ENCODE peak calls at places on chromosomes 5 and 9, in five cellular contexts. One of them, this sample, is unnamed.

GRCh38 chr5:177405805-177406204 is 3.6 kb downstream of the F12 start:
- DNase-seq in SK-N-SH: no peak
- DNase-seq in K562: no peak
- DNase-seq in H1: no peak
- DNase-seq in GM12891: no peak
- DNase-seq in this sample: no peak

GRCh38 chr5:68287976-68288755 is 72.6 kb downstream of the PIK3R1 start:
- DNase-seq in H1: peak
- DNase-seq in GM12891: peak
- DNase-seq in SK-N-SH: peak
- DNase-seq in K562: peak
- DNase-seq in this sample: peak

GRCh38 chr9:121902483-121903135 is 190.5 kb downstream of the TTLL11 start:
- DNase-seq in GM12891: no peak
- DNase-seq in H1: no peak
- DNase-seq in SK-N-SH: peak
- DNase-seq in K562: peak
- DNase-seq in this sample: no peak

GRCh38 chr9:78030553-78031270 is 899 bp downstream of the GNAQ start:
- DNase-seq in K562: peak
- DNase-seq in GM12891: no peak
- DNase-seq in H1: peak
- DNase-seq in SK-N-SH: peak
- DNase-seq in this sample: peak

GRCh38 chr5:139177809-139178581 is 20.2 kb downstream of the SIL1 start:
- DNase-seq in GM12891: no peak
- DNase-seq in SK-N-SH: peak
- DNase-seq in K562: no peak
- DNase-seq in H1: no peak
- DNase-seq in this sample: no peak

GRCh38 chr5:74310386-74310785 is 330.1 kb downstream of the ENC1 start:
- DNase-seq in H1: no peak
- DNase-seq in GM12891: no peak
- DNase-seq in SK-N-SH: no peak
- DNase-seq in K562: no peak
- DNase-seq in this sample: no peak

GRCh38 chr9:121836382-121836885 is 185.0 kb downstream of the DAB2IP start:
- DNase-seq in H1: peak
- DNase-seq in SK-N-SH: no peak
- DNase-seq in K562: no peak
- DNase-seq in GM12891: no peak
- DNase-seq in this sample: no peak

GRCh38 chr5:43401827-43402226 is 10.4 kb downstream of the CCL28 start:
- DNase-seq in H1: no peak
- DNase-seq in GM12891: no peak
- DNase-seq in K562: peak
- DNase-seq in SK-N-SH: peak
- DNase-seq in this sample: no peak

GRCh38 chr9:107732781-107733529 is 243.4 kb upstream of the KLF4 start:
- DNase-seq in K562: no peak
- DNase-seq in GM12891: no peak
- DNase-seq in SK-N-SH: no peak
- DNase-seq in H1: no peak
- DNase-seq in this sample: no peak

GRCh38 chr5:100772011-100772410 is 131.1 kb downstream of the ST8SIA4 start:
- DNase-seq in K562: no peak
- DNase-seq in H1: no peak
- DNase-seq in GM12891: no peak
- DNase-seq in SK-N-SH: no peak
- DNase-seq in this sample: no peak

GRCh38 chr9:107039546-107039945 is 176.6 kb downstream of the ZNF462 start:
- DNase-seq in SK-N-SH: no peak
- DNase-seq in K562: no peak
- DNase-seq in H1: no peak
- DNase-seq in GM12891: no peak
- DNase-seq in this sample: no peak

GRCh38 chr5:2442686-2443354 is 308.7 kb downstream of the IRX2 start:
- DNase-seq in K562: no peak
- DNase-seq in GM12891: no peak
- DNase-seq in H1: no peak
- DNase-seq in SK-N-SH: no peak
- DNase-seq in this sample: no peak

GRCh38 chr9:125532812-125533594 is 174.0 kb downstream of the MAPKAP1 start:
- DNase-seq in H1: no peak
- DNase-seq in K562: no peak
- DNase-seq in GM12891: no peak
- DNase-seq in SK-N-SH: no peak
- DNase-seq in this sample: no peak

GRCh38 chr5:53069626-53070025 is 39.9 kb downstream of the MOCS2 start:
- DNase-seq in SK-N-SH: no peak
- DNase-seq in K562: peak
- DNase-seq in GM12891: no peak
- DNase-seq in H1: no peak
- DNase-seq in this sample: no peak

GRCh38 chr5:145965804-145966203 is 29.4 kb downstream of the SH3RF2 start:
- DNase-seq in K562: no peak
- DNase-seq in SK-N-SH: no peak
- DNase-seq in GM12891: no peak
- DNase-seq in H1: no peak
- DNase-seq in this sample: no peak

GRCh38 chr9:85001925-85002324 is 332.4 kb downstream of the NTRK2 start:
- DNase-seq in SK-N-SH: no peak
- DNase-seq in H1: no peak
- DNase-seq in GM12891: no peak
- DNase-seq in K562: no peak
- DNase-seq in this sample: no peak
- TF ChIP-seq TAF1 in SK-N-SH: no peak
- TF ChIP-seq TAF1 in H1: no peak
- TF ChIP-seq TAF1 in GM12891: no peak
- TF ChIP-seq TAF1 in K562: no peak
- TF ChIP-seq TAF1 in this sample: no peak

DNA sequence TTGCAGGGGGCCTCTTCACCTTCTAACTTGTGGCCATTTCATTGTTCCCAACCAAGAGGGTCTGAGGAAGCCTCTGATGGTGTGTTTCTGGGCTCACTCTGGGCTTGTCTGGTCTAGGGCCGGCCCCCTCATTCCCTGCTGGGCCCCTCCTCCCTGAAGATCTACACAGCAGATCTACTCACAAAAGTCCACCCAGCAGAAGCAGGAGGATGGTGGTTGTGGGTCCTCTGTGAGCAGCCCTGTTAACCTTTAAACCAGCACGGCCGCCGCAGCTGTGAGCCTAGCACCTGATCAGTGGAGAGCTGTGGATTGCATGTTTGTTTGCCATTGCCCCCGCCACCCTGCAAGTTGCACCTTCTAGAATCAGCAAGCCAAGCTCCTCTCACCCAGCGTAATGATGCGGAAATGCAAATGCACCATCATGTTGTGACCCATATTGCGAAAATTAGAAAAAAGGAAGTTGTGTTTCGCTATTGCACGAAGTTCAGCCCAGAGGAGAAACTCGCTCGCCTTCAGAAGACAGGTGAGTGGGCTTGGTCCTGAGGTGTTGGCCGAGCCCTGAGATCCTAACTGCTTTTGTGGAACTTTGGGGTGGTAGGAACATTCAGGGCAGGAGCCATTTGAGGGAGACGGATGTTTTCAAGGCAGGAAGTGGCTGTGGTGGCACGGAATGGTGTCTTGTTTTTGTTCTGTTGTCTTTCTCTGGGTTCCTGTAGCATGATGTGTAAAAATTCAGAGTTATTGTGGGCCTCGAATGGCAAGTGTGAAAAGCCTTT is 16.7 kb downstream of the FGD3 start:
- DNase-seq in K562: no peak
- DNase-seq in SK-N-SH: no peak
- DNase-seq in H1: no peak
- DNase-seq in GM12891: no peak
- DNase-seq in this sample: no peak
- TF ChIP-seq POLR2AphosphoS5 in K562: no peak
- TF ChIP-seq POLR2AphosphoS5 in SK-N-SH: no peak
- TF ChIP-seq POLR2AphosphoS5 in H1: no peak
- TF ChIP-seq POLR2AphosphoS5 in GM12891: peak
- TF ChIP-seq POLR2AphosphoS5 in this sample: peak

GRCh38 chr5:178793156-178793555 is 62.7 kb upstream of the ZNF354A start:
- DNase-seq in GM12891: no peak
- DNase-seq in H1: peak
- DNase-seq in SK-N-SH: peak
- DNase-seq in K562: peak
- DNase-seq in this sample: no peak
- TF ChIP-seq TAF1 in GM12891: no peak
- TF ChIP-seq TAF1 in H1: no peak
- TF ChIP-seq TAF1 in SK-N-SH: no peak
- TF ChIP-seq TAF1 in K562: no peak
- TF ChIP-seq TAF1 in this sample: no peak

GRCh38 chr5:134545070-134545868 is 19.8 kb downstream of the JADE2 start:
- DNase-seq in SK-N-SH: no peak
- DNase-seq in GM12891: no peak
- DNase-seq in H1: no peak
- DNase-seq in K562: no peak
- DNase-seq in this sample: no peak
- TF ChIP-seq POLR2AphosphoS5 in SK-N-SH: no peak
- TF ChIP-seq POLR2AphosphoS5 in GM12891: no peak
- TF ChIP-seq POLR2AphosphoS5 in H1: no peak
- TF ChIP-seq POLR2AphosphoS5 in K562: no peak
- TF ChIP-seq POLR2AphosphoS5 in this sample: no peak

GRCh38 chr5:17243287-17244063 is 26.0 kb downstream of the BASP1 start:
- DNase-seq in SK-N-SH: no peak
- DNase-seq in K562: no peak
- DNase-seq in GM12891: no peak
- DNase-seq in H1: no peak
- DNase-seq in this sample: no peak

GRCh38 chr5:17252543-17252942 is 35.1 kb downstream of the BASP1 start:
- DNase-seq in GM12891: no peak
- DNase-seq in SK-N-SH: no peak
- DNase-seq in H1: no peak
- DNase-seq in K562: no peak
- DNase-seq in this sample: no peak

DNA sequence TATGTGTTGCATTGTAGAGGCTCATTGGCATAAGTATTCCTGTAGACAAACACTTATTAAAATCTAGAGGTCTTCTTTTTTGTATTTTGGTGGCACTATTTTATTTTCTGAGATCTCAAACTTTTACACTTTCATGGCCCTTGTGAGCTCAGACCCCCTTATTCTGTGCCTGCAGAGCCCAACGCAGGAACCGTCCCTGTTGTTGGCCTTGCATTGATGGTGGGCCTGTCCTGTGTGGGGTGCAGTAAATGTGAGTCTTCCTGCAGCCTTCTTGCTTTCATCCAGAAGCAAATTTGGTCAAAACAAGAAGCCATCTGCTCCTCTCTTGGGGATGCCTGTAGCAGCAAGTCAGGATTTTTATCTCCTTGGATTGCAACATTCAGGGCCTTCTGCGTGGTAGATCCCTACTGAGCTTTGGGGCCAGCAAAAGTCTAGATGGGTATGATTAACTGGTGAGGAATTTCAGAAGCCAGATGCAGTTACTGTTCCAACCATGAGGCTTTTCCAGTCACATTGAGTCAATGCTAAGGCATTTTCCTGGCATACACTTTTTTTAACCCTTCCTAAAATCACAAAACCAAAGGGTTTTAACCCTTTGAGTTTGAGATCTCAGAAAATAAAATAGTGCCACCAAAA is 31.7 kb downstream of the BASP1 start:
- DNase-seq in GM12891: no peak
- DNase-seq in H1: no peak
- DNase-seq in K562: no peak
- DNase-seq in SK-N-SH: no peak
- DNase-seq in this sample: no peak
- TF ChIP-seq TAF1 in GM12891: no peak
- TF ChIP-seq TAF1 in H1: no peak
- TF ChIP-seq TAF1 in K562: no peak
- TF ChIP-seq TAF1 in SK-N-SH: peak
- TF ChIP-seq TAF1 in this sample: no peak

DNA sequence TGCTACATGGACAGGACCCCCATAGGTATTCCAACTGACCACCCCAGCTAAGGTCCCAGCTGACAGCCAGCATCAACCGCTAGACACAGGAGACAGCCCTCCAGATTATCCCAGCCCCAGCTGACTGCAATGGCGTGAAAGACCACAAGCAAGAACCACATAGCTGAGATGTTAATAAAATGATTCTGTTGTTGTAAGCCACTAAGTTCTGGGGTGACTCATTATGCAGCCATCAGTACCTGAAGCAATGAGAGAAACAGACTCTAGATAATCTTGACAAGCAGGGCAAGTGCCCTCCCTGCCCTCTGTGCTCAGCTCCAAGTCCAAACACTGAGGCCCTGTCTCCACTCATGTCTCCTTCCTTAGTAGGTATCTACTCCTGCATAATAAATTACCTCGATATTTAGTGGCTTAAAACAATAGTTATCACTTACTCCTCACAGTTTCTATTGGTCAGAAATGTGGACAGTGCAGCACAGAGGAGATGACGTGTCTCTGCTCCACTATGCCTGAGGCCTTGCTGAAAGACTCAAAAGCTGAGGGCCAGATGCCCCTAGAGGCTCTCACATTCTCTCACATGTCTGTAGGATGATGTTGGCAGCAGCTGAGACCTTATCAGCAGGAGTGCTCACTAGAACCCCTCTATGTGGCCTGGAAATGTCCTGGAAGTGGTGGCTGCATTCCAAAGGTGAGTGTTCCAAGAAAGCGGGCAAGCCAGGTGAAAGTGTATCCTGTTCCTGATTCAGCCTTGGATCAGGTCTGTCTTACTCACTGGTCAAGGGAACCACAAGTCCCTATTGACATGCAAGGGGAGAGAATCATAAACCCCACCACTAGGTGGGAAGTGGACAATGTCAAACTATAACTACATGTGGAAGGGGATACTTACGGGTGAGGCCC is 2.5 kb downstream of the MGAT1 start:
- DNase-seq in GM12891: no peak
- DNase-seq in H1: no peak
- DNase-seq in SK-N-SH: no peak
- DNase-seq in K562: no peak
- DNase-seq in this sample: no peak
- TF ChIP-seq POLR2AphosphoS5 in GM12891: no peak
- TF ChIP-seq POLR2AphosphoS5 in H1: no peak
- TF ChIP-seq POLR2AphosphoS5 in SK-N-SH: no peak
- TF ChIP-seq POLR2AphosphoS5 in K562: no peak
- TF ChIP-seq POLR2AphosphoS5 in this sample: no peak

GRCh38 chr5:63306909-63307308 is 655.3 kb downstream of the HTR1A start:
- DNase-seq in K562: no peak
- DNase-seq in SK-N-SH: no peak
- DNase-seq in H1: no peak
- DNase-seq in GM12891: no peak
- DNase-seq in this sample: no peak
- TF ChIP-seq TAF1 in K562: no peak
- TF ChIP-seq TAF1 in SK-N-SH: no peak
- TF ChIP-seq TAF1 in H1: no peak
- TF ChIP-seq TAF1 in GM12891: no peak
- TF ChIP-seq TAF1 in this sample: no peak

GRCh38 chr5:98769006-98769255 is 4.5 kb upstream of the RGMB start:
- DNase-seq in SK-N-SH: peak
- DNase-seq in H1: no peak
- DNase-seq in GM12891: peak
- DNase-seq in K562: no peak
- DNase-seq in this sample: peak
- TF ChIP-seq POLR2AphosphoS5 in SK-N-SH: no peak
- TF ChIP-seq POLR2AphosphoS5 in H1: no peak
- TF ChIP-seq POLR2AphosphoS5 in GM12891: no peak
- TF ChIP-seq POLR2AphosphoS5 in K562: no peak
- TF ChIP-seq POLR2AphosphoS5 in this sample: no peak